ENCODE peak calls at places on chromosomes 1 and 21, in nine cellular contexts. H is CD8-positive, alpha-beta memory T cell; J is astrocyte; Q is heart left ventricle; C is lower lobe of right lung; F is breast epithelium; I is MM.1S; M is IMR-90; O is sigmoid colon. X is an unnamed sample. For H3K4me1, the result is how much of the 10 kb centered on the place peaks cover.

GRCh38 chr1:228310162-228310792 is 96.4 kb downstream of the TRIM11 start:
- DNase-seq in Q (no peak), H (no peak), M (no peak), J (no peak), C (no peak), F (no peak), O (no peak), I (no peak), X (no peak)

GRCh38 chr21:40620386-40621145 is 226.4 kb downstream of the DSCAM start:
- DNase-seq in C (no peak), H (no peak), M (no peak), O (no peak), Q (no peak), F (no peak), I (no peak), J (peak), X (no peak)

GRCh38 chr1:218217040-218217439 is 68.1 kb upstream of the RRP15 start:
- DNase-seq in I (no peak), Q (no peak), O (no peak), M (no peak), J (no peak), H (no peak), C (no peak), F (no peak), X (no peak)

GRCh38 chr1:61746768-61747167 is 4.5 kb downstream of the PATJ start:
- DNase-seq in F (no peak), C (no peak), J (no peak), H (no peak), Q (no peak), I (no peak), O (no peak), M (peak), X (no peak)

GRCh38 chr1:56389813-56390539 is 189.4 kb downstream of the PLPP3 start:
- DNase-seq in F (no peak), O (no peak), Q (no peak), I (no peak), C (no peak), H (no peak), J (peak), M (peak), X (no peak)

GRCh38 chr1:36622741-36623648 is 140.3 kb upstream of the CSF3R start:
- DNase-seq in F (no peak), O (no peak), H (no peak), M (no peak), C (no peak), Q (no peak), I (no peak), J (no peak), X (no peak)

GRCh38 chr1:19877821-19878636 is 4.2 kb upstream of the OTUD3 start:
- DNase-seq in F (no peak), O (no peak), I (no peak), J (no peak), H (no peak), C (no peak), Q (no peak), M (no peak), X (no peak)

GRCh38 chr1:2049225-2049516 is 1.0 kb upstream of the PRKCZ start:
- DNase-seq in I (no peak), O (no peak), M (no peak), C (no peak), F (no peak), J (no peak), Q (no peak), H (no peak), X (no peak)

GRCh38 chr1:192905049-192905448 is 96.2 kb downstream of the RGS2 start:
- DNase-seq in I (no peak), C (no peak), J (peak), F (no peak), H (no peak), M (no peak), Q (no peak), O (no peak), X (no peak)

GRCh38 chr1:85707267-85707989 is 805 bp downstream of the ZNHIT6 start:
- DNase-seq in F (no peak), I (no peak), M (no peak), O (no peak), Q (no peak), H (no peak), J (no peak), C (no peak), X (no peak)

GRCh38 chr1:55980574-55980973 is 598.8 kb downstream of the PLPP3 start:
- DNase-seq in M (no peak), I (no peak), C (no peak), F (no peak), O (no peak), Q (no peak), H (no peak), J (no peak), X (no peak)

GRCh38 chr21:45974073-45975016 is 7.2 kb upstream of the COL6A1 start:
- DNase-seq in F (peak), H (no peak), I (no peak), M (peak), C (peak), J (peak), O (peak), Q (peak), X (no peak)

GRCh38 chr21:35006248-35006647 is 42.9 kb downstream of the RUNX1 start:
- DNase-seq in O (no peak), C (no peak), I (no peak), J (no peak), H (no peak), Q (no peak), M (no peak), F (no peak), X (no peak)

GRCh38 chr1:24888061-24888970 is 41.8 kb downstream of the RUNX3 start:
- DNase-seq in O (peak), M (no peak), I (no peak), F (no peak), C (peak), J (no peak), Q (no peak), H (no peak), X (peak)

DNA sequence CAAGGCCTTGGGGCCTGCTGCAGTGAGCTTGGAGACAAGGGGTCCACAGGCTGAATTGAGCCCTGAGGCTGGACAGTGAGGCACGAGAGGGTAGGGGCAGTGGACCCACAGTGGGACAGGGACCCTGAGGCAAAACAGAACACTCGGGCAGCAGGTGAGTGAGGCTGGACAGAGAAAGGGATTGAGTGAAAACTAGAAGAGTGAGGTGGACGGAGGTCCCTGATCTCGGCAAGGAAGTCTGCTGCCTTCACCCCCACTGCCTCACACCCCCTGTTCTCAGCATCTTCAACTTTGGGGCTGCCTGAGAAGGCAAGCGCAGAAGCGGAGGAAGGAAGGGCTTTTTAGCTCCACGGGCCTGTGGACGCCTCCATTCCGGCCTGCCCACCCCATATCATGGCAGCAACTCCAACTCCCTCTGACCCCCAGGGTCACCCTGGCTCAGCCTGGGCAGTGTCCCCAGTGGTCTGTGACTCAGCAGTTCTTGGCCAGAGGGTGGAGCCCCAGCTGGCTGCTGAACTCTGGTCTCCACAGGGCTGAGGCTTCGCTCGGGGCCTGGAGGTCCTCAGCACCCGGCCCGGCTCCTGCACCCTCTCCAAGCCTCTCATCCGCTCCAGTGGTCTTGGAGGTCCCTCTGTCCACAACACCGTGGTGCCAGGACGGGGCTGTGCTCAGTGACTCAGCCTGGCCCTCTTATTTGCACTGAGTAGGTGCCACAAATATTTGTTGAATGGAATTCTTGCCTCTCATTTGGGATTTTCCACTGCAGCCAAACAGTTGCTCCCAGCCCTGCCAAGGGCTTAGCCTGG is 60.0 kb upstream of the EPS8L3 start:
- DNase-seq in Q (peak), J (peak), O (peak), F (no peak), M (no peak), C (no peak), I (no peak), H (no peak), X (peak)
- H3K4me1 ChIP-seq in Q (half or more), J (under half), O (under half), F (under half), M (under half), C (half or more), I (under half), H (under half), X (half or more)

GRCh38 chr1:80064524-80064923 is 1058.0 kb upstream of the ADGRL4 start:
- DNase-seq in C (no peak), M (peak), J (peak), I (no peak), H (no peak), Q (no peak), F (no peak), O (no peak), X (no peak)
- H3K4me1 ChIP-seq in C (under half), M (under half), J (under half), I (under half), H (under half), Q (under half), F (under half), O (under half), X (under half)

GRCh38 chr1:226643701-226644540 is 95.2 kb downstream of the ITPKB start:
- DNase-seq in Q (peak), I (no peak), H (peak), C (peak), O (peak), F (no peak), J (no peak), M (no peak), X (peak)

GRCh38 chr1:226646026-226646869 is 92.8 kb downstream of the ITPKB start:
- DNase-seq in Q (peak), C (peak), O (peak), J (no peak), H (no peak), I (no peak), F (no peak), M (no peak), X (no peak)

GRCh38 chr1:226645279-226645976 is 93.7 kb downstream of the ITPKB start:
- DNase-seq in O (peak), Q (peak), J (no peak), H (no peak), I (no peak), F (no peak), M (no peak), C (peak), X (no peak)

GRCh38 chr1:226643167-226643566 is 94.6 kb downstream of the STUM start:
- DNase-seq in M (peak), H (no peak), Q (peak), J (peak), I (no peak), F (no peak), C (peak), O (peak), X (no peak)

GRCh38 chr1:226644541-226645176 is 94.4 kb downstream of the ITPKB start:
- DNase-seq in F (no peak), O (peak), M (peak), Q (peak), I (no peak), C (peak), J (peak), H (no peak), X (peak)
- H3K4me1 ChIP-seq in F (under half), O (half or more), M (under half), Q (under half), I (under half), C (under half), J (under half), H (half or more), X (under half)

DNA sequence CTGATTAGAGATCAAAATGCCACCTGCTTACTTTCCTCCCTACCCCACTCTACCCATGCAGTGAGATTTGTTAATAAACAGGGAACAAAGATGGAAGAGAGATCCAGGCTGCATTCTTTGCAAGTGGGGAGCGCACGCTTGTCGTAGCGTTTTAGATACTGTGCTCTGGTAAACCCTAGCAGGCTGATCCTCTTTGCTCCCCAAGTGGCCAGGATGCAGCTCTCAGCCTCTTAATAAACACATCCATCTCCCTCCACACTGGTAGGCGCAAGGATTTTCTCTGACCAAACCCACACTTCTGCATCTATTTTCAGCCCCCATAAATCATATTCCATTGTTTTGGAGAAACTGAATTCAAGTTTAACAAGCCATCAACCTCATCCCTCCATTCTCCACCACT is 2.9 kb downstream of the PGBD5 start:
- DNase-seq in J (no peak), M (no peak), Q (no peak), H (no peak), I (no peak), F (no peak), C (no peak), O (no peak), X (no peak)
- H3K4me1 ChIP-seq in J (under half), M (under half), Q (under half), H (under half), I (under half), F (under half), C (under half), O (under half), X (under half)

GRCh38 chr1:23556661-23557470 is 2.4 kb downstream of the ID3 start:
- DNase-seq in M (peak), F (no peak), O (no peak), I (no peak), J (no peak), H (peak), C (no peak), Q (no peak), X (peak)

GRCh38 chr1:23554481-23555224 is 4.6 kb downstream of the ID3 start:
- DNase-seq in Q (peak), C (peak), I (peak), H (peak), F (peak), J (peak), O (peak), M (peak), X (peak)

GRCh38 chr1:23553896-23554480 is 5.3 kb downstream of the ID3 start:
- DNase-seq in C (no peak), J (no peak), F (no peak), O (no peak), M (no peak), I (no peak), H (peak), Q (no peak), X (no peak)

GRCh38 chr1:23555949-23556640 is 3.2 kb downstream of the ID3 start:
- DNase-seq in Q (no peak), J (peak), H (peak), O (no peak), I (no peak), C (no peak), F (no peak), M (peak), X (no peak)

DNA sequence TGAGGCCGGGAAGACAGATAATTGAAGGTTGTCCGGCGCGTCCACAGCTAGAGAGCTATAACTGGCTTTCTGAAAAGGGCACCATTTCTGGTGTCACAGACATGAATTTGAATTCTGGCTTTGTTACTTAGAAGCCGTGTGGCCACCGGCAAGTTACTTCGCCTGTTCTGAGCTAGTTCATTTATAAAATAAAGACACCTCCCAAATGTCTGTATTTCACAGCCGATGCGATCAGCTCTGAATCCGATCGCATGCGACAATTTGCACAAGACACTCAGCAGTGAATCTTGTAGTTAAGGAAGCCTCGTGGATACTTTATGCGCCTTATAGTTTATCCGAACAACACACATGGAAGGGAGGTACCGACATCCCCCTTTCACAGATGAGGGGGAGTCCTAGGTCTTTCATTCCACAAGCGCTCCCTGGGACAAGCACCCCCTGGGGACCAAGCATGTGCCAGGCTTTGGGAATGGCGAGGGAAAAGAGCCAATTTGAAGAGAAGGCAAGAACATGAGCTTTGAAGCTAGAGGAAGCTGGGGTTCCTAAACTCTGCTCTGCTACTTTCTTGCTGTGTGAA is 4.0 kb downstream of the ID3 start:
- DNase-seq in H (no peak), C (no peak), J (peak), O (no peak), F (no peak), M (peak), I (no peak), Q (no peak), X (peak)
- H3K4me1 ChIP-seq in H (under half), C (half or more), J (under half), O (half or more), F (under half), M (under half), I (under half), Q (under half), X (under half)

DNA sequence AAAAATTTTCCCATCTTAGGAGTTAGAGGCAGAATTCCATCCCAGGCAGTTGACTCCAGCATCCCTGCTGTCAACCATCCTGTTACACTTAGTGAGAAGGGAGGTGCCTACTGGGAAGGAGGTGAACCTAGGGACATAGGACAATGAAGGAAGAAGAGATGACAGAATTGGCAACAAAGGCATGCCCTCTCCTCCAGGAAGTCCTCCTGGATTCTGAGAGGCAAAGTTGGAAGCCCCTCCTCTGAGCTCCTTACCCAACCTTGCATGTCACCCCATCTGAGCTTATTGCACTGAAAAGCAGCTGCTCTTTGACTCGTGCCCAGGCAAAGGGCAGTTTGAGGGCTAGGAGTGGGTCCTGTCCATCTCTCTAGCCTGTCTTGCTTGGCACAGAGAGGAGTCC is 66.9 kb downstream of the PAX7 start:
- DNase-seq in Q (no peak), O (no peak), H (no peak), F (no peak), I (no peak), C (no peak), M (no peak), J (no peak), X (no peak)
- H3K4me1 ChIP-seq in Q (under half), O (under half), H (under half), F (under half), I (under half), C (under half), M (under half), J (under half), X (under half)

GRCh38 chr21:42016364-42016985 is 6.3 kb upstream of the ZBTB21 start:
- DNase-seq in Q (no peak), O (peak), H (no peak), C (no peak), J (no peak), I (no peak), M (no peak), F (no peak), X (no peak)

GRCh38 chr21:42012763-42013329 is 2.7 kb upstream of the ZBTB21 start:
- DNase-seq in F (no peak), M (no peak), H (no peak), Q (no peak), O (no peak), J (no peak), C (no peak), I (no peak), X (no peak)

GRCh38 chr21:42013338-42013737 is 3.2 kb upstream of the ZBTB21 start:
- DNase-seq in M (no peak), Q (no peak), C (no peak), H (no peak), F (no peak), J (no peak), I (no peak), O (no peak), X (no peak)

GRCh38 chr21:42012344-42012743 is 2.2 kb upstream of the ZBTB21 start:
- DNase-seq in C (no peak), O (no peak), J (no peak), H (no peak), I (no peak), F (no peak), M (no peak), Q (no peak), X (no peak)

GRCh38 chr21:42013901-42014300 is 3.7 kb upstream of the ZBTB21 start:
- DNase-seq in I (no peak), H (no peak), J (no peak), F (no peak), M (no peak), O (no peak), C (no peak), Q (no peak), X (peak)
- H3K4me1 ChIP-seq in I (under half), H (under half), J (under half), F (under half), M (under half), O (under half), C (under half), Q (under half), X (under half)

GRCh38 chr1:51643362-51643761 is 26.5 kb downstream of the OSBPL9 start:
- DNase-seq in C (no peak), H (no peak), M (no peak), F (no peak), O (peak), Q (no peak), J (no peak), I (no peak), X (no peak)
- H3K4me1 ChIP-seq in C (under half), H (under half), M (under half), F (under half), O (half or more), Q (half or more), J (under half), I (under half), X (under half)

DNA sequence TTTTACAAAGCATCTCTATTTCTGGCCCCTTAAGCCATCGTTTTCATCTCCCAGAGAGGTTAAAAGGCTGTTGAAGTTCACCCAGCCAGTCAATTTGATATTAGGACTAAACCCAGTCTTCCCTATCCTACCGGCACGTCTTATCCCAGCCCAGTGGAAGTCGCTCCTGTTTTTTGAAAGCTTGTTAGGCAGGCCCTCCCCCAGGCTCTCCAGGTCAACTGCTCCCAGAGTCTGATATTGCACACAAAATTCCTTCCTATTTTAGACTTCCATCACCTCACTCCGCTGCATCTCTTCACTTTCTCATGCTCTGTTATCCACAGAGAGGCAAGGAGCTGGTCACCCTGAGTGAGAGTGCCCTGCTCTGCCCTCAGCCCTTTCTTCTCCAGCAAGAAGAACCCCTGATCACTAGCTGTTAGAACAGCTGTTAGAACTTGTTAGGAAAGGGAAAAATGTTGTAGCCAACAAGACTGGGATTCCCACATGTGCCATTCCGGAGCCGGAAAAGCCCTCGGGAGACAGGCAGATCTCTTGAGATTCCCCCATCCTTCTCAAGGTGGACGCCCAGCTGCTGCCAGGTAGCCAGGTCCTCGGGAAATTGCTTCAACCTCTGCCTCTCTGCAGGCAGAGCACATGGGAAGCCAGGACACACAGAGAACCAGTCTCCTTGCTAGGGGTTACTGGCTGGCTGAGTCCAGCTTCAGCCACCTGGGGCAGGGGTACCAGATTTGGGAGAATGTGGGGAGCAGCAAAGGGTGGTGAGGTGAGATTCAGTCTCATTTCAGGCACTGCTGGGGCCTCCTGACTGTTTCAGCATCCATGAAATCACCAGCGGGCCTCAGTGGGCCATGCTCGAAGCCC is 25.7 kb downstream of the PLXNA2 start:
- DNase-seq in H (no peak), F (no peak), C (no peak), I (no peak), Q (no peak), J (no peak), O (no peak), M (no peak), X (no peak)
- H3K4me1 ChIP-seq in H (under half), F (under half), C (half or more), I (under half), Q (half or more), J (half or more), O (half or more), M (under half), X (under half)